ENCODE peak calls at places on chromosomes 3 and 15, in six cellular contexts. N is BJ; V is HEK293T; P is activated T-cell treated with anti-CD3 and anti-CD28 coated beads, Interleukin-2, amount 50 U/mL, for 72 hours; K is stimulated activated CD8-positive, alpha-beta memory T cell treated with anti-CD3 and anti-CD28 coated beads, Interleukin-15, amount 100 ng/mL, for 24 hours; C is thoracic aorta. S is an unnamed sample.

GRCh38 chr15:89332446-89332845 is 2.2 kb downstream of the POLG start:
- DNase-seq in V (peak; percentile 68), P (no peak), N (no peak), K (no peak), C (no peak), S (no peak)

GRCh38 chr3:42067324-42067723 is 23.8 kb upstream of the TRAK1 start:
- DNase-seq in N (no peak), C (no peak), P (no peak), V (no peak), K (no peak), S (no peak)

GRCh38 chr15:69668963-69669362 is 216.3 kb downstream of the RPLP1 start:
- DNase-seq in C (no peak), N (no peak), P (peak; percentile 38), K (no peak), V (no peak), S (no peak)

GRCh38 chr3:123385072-123385471 is 63.8 kb downstream of the ADCY5 start:
- DNase-seq in K (no peak), V (no peak), N (no peak), P (no peak), C (no peak), S (no peak)

GRCh38 chr3:193590088-193590856 is 2.7 kb upstream of the OPA1 start:
- DNase-seq in V (peak; percentile 10), N (no peak), K (no peak), P (no peak), C (no peak), S (no peak)

GRCh38 chr3:23877324-23877980 is 39.3 kb downstream of the NKIRAS1 start:
- DNase-seq in K (no peak), P (no peak), N (peak; percentile 66), C (no peak), V (no peak), S (no peak)

GRCh38 chr3:159169828-159170227 is 368.0 kb downstream of the MFSD1 start:
- DNase-seq in C (no peak), P (no peak), V (no peak), N (peak; percentile 54), K (no peak), S (no peak)

GRCh38 chr3:124322966-124323365 is 331.0 kb upstream of the ROPN1 start:
- DNase-seq in P (no peak), K (no peak), N (no peak), V (no peak), C (no peak), S (no peak)

GRCh38 chr15:77033729-77034619 is 36.9 kb downstream of the TSPAN3 start:
- DNase-seq in P (peak; percentile 0), V (no peak), K (no peak), N (no peak), C (no peak), S (no peak)

GRCh38 chr15:74614744-74615312 is 808 bp upstream of the CLK3 start:
- DNase-seq in V (peak; percentile 84), N (no peak), C (peak; percentile 19), K (peak; percentile 78), P (peak; percentile 90), S (no peak)

GRCh38 chr3:10204921-10205320 is 40.2 kb downstream of the IRAK2 start:
- DNase-seq in C (no peak), V (no peak), N (no peak), K (no peak), P (no peak), S (no peak)

GRCh38 chr3:126129408-126129891 is 45.5 kb upstream of the SLC41A3 start:
- DNase-seq in C (no peak), K (no peak), P (no peak), V (no peak), N (no peak), S (no peak)

GRCh38 chr15:45640610-45641009 is 5.8 kb downstream of the SQOR start:
- DNase-seq in K (no peak), P (no peak), C (no peak), V (no peak), N (peak; percentile 88), S (no peak)

GRCh38 chr3:189947948-189948723 is 172.6 kb downstream of the P3H2 start:
- DNase-seq in P (peak; percentile 20), N (no peak), V (no peak), C (no peak), K (no peak), S (no peak)

GRCh38 chr3:134309987-134310700 is 59.5 kb upstream of the RYK start:
- DNase-seq in K (no peak), C (no peak), V (no peak), P (no peak), N (no peak), S (no peak)

GRCh38 chr3:150049317-150049716 is 78.6 kb upstream of the PFN2 start:
- DNase-seq in P (no peak), V (no peak), C (no peak), K (no peak), N (no peak), S (no peak)

GRCh38 chr3:25547103-25547502 is 117.6 kb downstream of the TOP2B start:
- DNase-seq in V (no peak), K (no peak), P (no peak), N (no peak), C (no peak), S (no peak)

GRCh38 chr3:10351013-10351735 is 30.3 kb upstream of the SEC13 start:
- DNase-seq in P (no peak), V (peak; percentile 48), C (no peak), N (no peak), K (no peak), S (no peak)

GRCh38 chr3:37400355-37400754 is 226.0 kb upstream of the LRRFIP2 start:
- DNase-seq in N (no peak), C (no peak), P (no peak), V (no peak), K (no peak), S (no peak)

GRCh38 chr3:121496841-121497240 is 48.9 kb downstream of the POLQ start:
- DNase-seq in K (no peak), P (no peak), V (no peak), N (no peak), C (no peak), S (no peak)

GRCh38 chr3:196320110-196320509 is 2.1 kb upstream of the DYNLT2B start:
- DNase-seq in C (no peak), V (no peak), K (no peak), N (no peak), P (no peak), S (no peak)

GRCh38 chr3:50583897-50584296 is 14.6 kb downstream of the HEMK1 start:
- DNase-seq in P (no peak), N (no peak), V (no peak), C (no peak), K (no peak), S (no peak)

GRCh38 chr3:8712045-8712870 is 21.3 kb upstream of the CAV3 start:
- DNase-seq in N (peak; percentile 57), C (no peak), K (no peak), P (no peak), V (no peak), S (no peak)

GRCh38 chr3:190486201-190486865 is 27.6 kb upstream of the IL1RAP start:
- DNase-seq in C (no peak), P (no peak), V (no peak), K (no peak), N (no peak), S (no peak)

GRCh38 chr3:64008487-64008886 is 14.8 kb downstream of the PSMD6 start:
- DNase-seq in V (no peak), P (no peak), K (no peak), C (no peak), N (no peak), S (no peak)

GRCh38 chr3:117193390-117193789 is 483.8 kb downstream of the TUSC7 start:
- DNase-seq in C (no peak), P (no peak), V (no peak), K (no peak), N (no peak), S (no peak)

GRCh38 chr3:115921711-115922110 is 298.4 kb downstream of the GAP43 start:
- DNase-seq in V (no peak), K (no peak), C (no peak), P (no peak), N (no peak), S (no peak)

GRCh38 chr3:61966200-61966599 is 404.8 kb downstream of the PTPRG start:
- DNase-seq in P (no peak), K (no peak), V (no peak), N (no peak), C (no peak), S (no peak)

GRCh38 chr3:35338186-35338585 is 301.1 kb upstream of the ARPP21 start:
- DNase-seq in V (no peak), K (no peak), P (no peak), N (no peak), C (no peak), S (no peak)

GRCh38 chr3:104575631-104576030 is 791.1 kb upstream of the ALCAM start:
- DNase-seq in N (no peak), V (no peak), P (no peak), C (no peak), K (no peak), S (no peak)

GRCh38 chr3:170040283-170040907 is 2.6 kb downstream of the GPR160 start:
- DNase-seq in K (no peak), N (no peak), P (no peak), V (no peak), C (no peak), S (no peak)

GRCh38 chr3:127428344-127429001 is 140.6 kb upstream of the PRR20G start:
- DNase-seq in P (no peak), C (no peak), N (no peak), K (no peak), V (no peak), S (no peak)

GRCh38 chr3:87173071-87173470 is 54.0 kb upstream of the CHMP2B start:
- DNase-seq in C (no peak), K (no peak), P (no peak), V (no peak), N (no peak), S (no peak)

GRCh38 chr3:188262913-188263683 is 109.1 kb downstream of the LPP start:
- DNase-seq in K (no peak), C (peak; percentile 62), P (no peak), N (peak; percentile 42), V (no peak), S (no peak)

S was measured in cortex of kidney.